ENCODE peak calls at places on chromosomes 7 and 10, in four cellular contexts. One of them, this sample, is unnamed.

GRCh38 chr10:119113805-119114732 is 10.2 kb downstream of the DENND10 start:
- DNase-seq in type B pancreatic cell: no peak
- DNase-seq in hepatocyte: peak; percentile 82
- DNase-seq in activated naive CD4-positive, alpha-beta T cell: no peak
- DNase-seq in this sample: no peak

GRCh38 chr10:5283305-5284158 is 81.2 kb upstream of the UCN3 start:
- DNase-seq in type B pancreatic cell: no peak
- DNase-seq in hepatocyte: peak; percentile 74
- DNase-seq in activated naive CD4-positive, alpha-beta T cell: no peak
- DNase-seq in this sample: no peak

GRCh38 chr10:33703897-33704825 is 369.7 kb upstream of the NRP1 start:
- DNase-seq in type B pancreatic cell: no peak
- DNase-seq in hepatocyte: no peak
- DNase-seq in activated naive CD4-positive, alpha-beta T cell: no peak
- DNase-seq in this sample: no peak

GRCh38 chr7:87875151-87876039 is 765 bp downstream of the SLC25A40 start:
- DNase-seq in type B pancreatic cell: peak; percentile 75
- DNase-seq in hepatocyte: no peak
- DNase-seq in activated naive CD4-positive, alpha-beta T cell: no peak
- DNase-seq in this sample: no peak

GRCh38 chr10:125550362-125550761 is 132.6 kb downstream of the TEX36 start:
- DNase-seq in type B pancreatic cell: no peak
- DNase-seq in hepatocyte: no peak
- DNase-seq in activated naive CD4-positive, alpha-beta T cell: no peak
- DNase-seq in this sample: no peak

GRCh38 chr7:134954197-134955082 is 31.9 kb upstream of the AGBL3 start:
- DNase-seq in type B pancreatic cell: no peak
- DNase-seq in hepatocyte: peak; percentile 39
- DNase-seq in activated naive CD4-positive, alpha-beta T cell: no peak
- DNase-seq in this sample: no peak

GRCh38 chr7:100437150-100438100 is 1.1 kb upstream of the PPP1R35 start:
- DNase-seq in type B pancreatic cell: no peak
- DNase-seq in hepatocyte: no peak
- DNase-seq in activated naive CD4-positive, alpha-beta T cell: no peak
- DNase-seq in this sample: no peak

GRCh38 chr7:131000873-131001272 is 266.9 kb upstream of the KLF14 start:
- DNase-seq in type B pancreatic cell: no peak
- DNase-seq in hepatocyte: no peak
- DNase-seq in activated naive CD4-positive, alpha-beta T cell: no peak
- DNase-seq in this sample: no peak

GRCh38 chr10:62377966-62378365 is 3.8 kb downstream of the ZNF365 start:
- DNase-seq in type B pancreatic cell: no peak
- DNase-seq in hepatocyte: no peak
- DNase-seq in activated naive CD4-positive, alpha-beta T cell: no peak
- DNase-seq in this sample: no peak

GRCh38 chr7:2952316-2952715 is 91.4 kb downstream of the CARD11 start:
- DNase-seq in type B pancreatic cell: no peak
- DNase-seq in hepatocyte: no peak
- DNase-seq in activated naive CD4-positive, alpha-beta T cell: no peak
- DNase-seq in this sample: no peak

GRCh38 chr7:23335621-23336020 is 36.5 kb downstream of the MALSU1 start:
- DNase-seq in type B pancreatic cell: no peak
- DNase-seq in hepatocyte: no peak
- DNase-seq in activated naive CD4-positive, alpha-beta T cell: no peak
- DNase-seq in this sample: no peak

GRCh38 chr7:98234429-98235147 is 17.4 kb downstream of the TECPR1 start:
- DNase-seq in type B pancreatic cell: no peak
- DNase-seq in hepatocyte: no peak
- DNase-seq in activated naive CD4-positive, alpha-beta T cell: no peak
- DNase-seq in this sample: no peak